ENCODE peak calls at places on chromosomes 13 and 19, in nine cellular contexts. N is activated CD4-positive, alpha-beta T cell treated with anti-CD3 and anti-CD28 coated beads, Interleukin-2, amount 10 ng/mL, durations not matched to agents 7 days and 5 days; X is foreskin keratinocyte; C is WTC11; B is Calu3; V is T1000; A is IMR-90; I is uterus; U is activated effector memory CD4-positive, alpha-beta T cell treated with anti-CD3 and anti-CD28 coated beads, Interleukin-2, amount 50 U/mL, for 16 hours. P is an unnamed sample.

GRCh38 chr19:36771275-36772231 is 1.1 kb downstream of the ZNF850 start:
- DNase-seq in N (peak; percentile 68), A (peak; percentile 87), C (peak; percentile 78), B (peak; percentile 81), X (peak; percentile 72), I (peak; percentile 68), V (peak; percentile 93), U (peak; percentile 66), P (no peak)

GRCh38 chr19:5536337-5536894 is 31.3 kb downstream of the TINCR start:
- DNase-seq in U (no peak), N (no peak), I (peak; percentile 20), X (peak; percentile 68), V (no peak), B (peak; percentile 62), A (peak; percentile 33), C (peak; percentile 91), P (no peak)

GRCh38 chr13:70905035-70905434 is 796.8 kb upstream of the KLHL1 start:
- DNase-seq in C (no peak), N (no peak), X (peak; percentile 2), V (no peak), A (no peak), B (no peak), I (no peak), U (no peak), P (no peak)

GRCh38 chr19:35266904-35267817 is 1.6 kb upstream of the USF2 start:
- DNase-seq in V (peak; percentile 20), B (no peak), X (no peak), U (peak; percentile 81), N (peak; percentile 34), A (peak; percentile 10), I (peak; percentile 66), C (peak; percentile 42), P (peak; percentile 91)

GRCh38 chr19:3849092-3849491 is 19.7 kb downstream of the ZFR2 start:
- DNase-seq in V (no peak), A (no peak), U (peak; percentile 74), B (peak; percentile 78), X (peak; percentile 35), N (peak; percentile 54), I (no peak), C (peak; percentile 33), P (no peak)

GRCh38 chr19:43467730-43468129 is 2.3 kb upstream of the LYPD3 start:
- DNase-seq in V (no peak), B (peak; percentile 28), X (peak; percentile 42), I (no peak), N (no peak), C (no peak), U (no peak), A (peak; percentile 70), P (no peak)

GRCh38 chr13:99419591-99420243 is 81.6 kb upstream of the TM9SF2 start:
- DNase-seq in V (no peak), B (no peak), N (no peak), I (no peak), A (no peak), X (no peak), U (peak; percentile 61), C (no peak), P (peak; percentile 30)

GRCh38 chr19:48006762-48007161 is 12.3 kb downstream of the ELSPBP1 start:
- DNase-seq in B (peak; percentile 14), U (no peak), I (no peak), C (peak; percentile 32), A (no peak), X (no peak), V (no peak), N (no peak), P (no peak)

GRCh38 chr19:3821857-3822364 is 35.7 kb upstream of the MATK start:
- DNase-seq in V (no peak), C (peak; percentile 93), I (peak; percentile 37), N (peak; percentile 87), A (peak; percentile 10), X (no peak), U (peak; percentile 95), B (peak; percentile 65), P (no peak)

GRCh38 chr19:11574689-11575088 is 2.8 kb downstream of the ACP5 start:
- DNase-seq in N (no peak), C (no peak), V (no peak), I (no peak), U (no peak), A (no peak), B (no peak), X (no peak), P (no peak)

GRCh38 chr19:58572818-58573657 is at the start of gene MZF1:
- DNase-seq in U (peak; percentile 100), I (peak; percentile 99), N (peak; percentile 100), C (peak; percentile 99), X (peak; percentile 100), V (no peak), A (peak; percentile 100), B (peak; percentile 99), P (peak; percentile 100)

GRCh38 chr19:30231408-30232318 is 140.5 kb upstream of the ZNF536 start:
- DNase-seq in I (no peak), C (no peak), A (no peak), U (no peak), V (no peak), X (no peak), B (no peak), N (no peak), P (no peak)